ENCODE peak calls at places on chromosomes 1 and 21, in eight cellular contexts. Z is PC-3, J is neural progenitor cell, F is adrenal gland, T is uterus, I is lung, H is thoracic aorta, N is tibial nerve. S is an unnamed sample. For H3K27me3 and H3K4me1, the result is how much of the 10 kb centered on the place peaks cover.

GRCh38 chr1:43460988-43461693 is 7.4 kb upstream of the HYI start:
- DNase-seq in J (no peak), Z (no peak), H (no peak), N (no peak), T (no peak), F (no peak), I (no peak), S (no peak)

GRCh38 chr1:168665975-168666374 is 63.0 kb downstream of the DPT start:
- DNase-seq in I (no peak), F (no peak), J (no peak), N (no peak), T (no peak), H (no peak), Z (no peak), S (no peak)

GRCh38 chr1:26350343-26350700 is 3.6 kb downstream of the CRYBG2 start:
- DNase-seq in J (no peak), Z (no peak), N (no peak), I (no peak), H (no peak), F (no peak), T (no peak), S (no peak)

GRCh38 chr1:155079487-155080249 is 1.0 kb downstream of the EFNA3 start:
- DNase-seq in F (no peak), I (no peak), T (no peak), Z (no peak), J (peak), H (no peak), N (no peak), S (no peak)

GRCh38 chr1:20209471-20209870 is 23.2 kb upstream of the PLA2G2C start:
- DNase-seq in N (no peak), Z (no peak), H (no peak), F (no peak), T (no peak), J (no peak), I (no peak), S (no peak)

GRCh38 chr1:244461254-244462071 is at the start of gene CATSPERE:
- DNase-seq in F (peak), J (peak), I (peak), H (peak), T (peak), N (peak), Z (peak), S (peak)

GRCh38 chr1:47186267-47187185 is 3.3 kb downstream of the PDZK1IP1 start:
- DNase-seq in J (no peak), N (peak), T (no peak), Z (no peak), H (no peak), F (no peak), I (no peak), S (no peak)

GRCh38 chr1:207985996-207986395 is 75.1 kb upstream of the CD34 start:
- DNase-seq in J (no peak), F (no peak), Z (no peak), I (no peak), N (no peak), T (no peak), H (no peak), S (no peak)

GRCh38 chr1:78491311-78492071 is 717 bp downstream of the PTGFR start:
- DNase-seq in N (peak), Z (peak), I (no peak), H (no peak), F (peak), T (peak), J (peak), S (no peak)

GRCh38 chr1:73910466-73910865 is 287.5 kb downstream of the LRRIQ3 start:
- DNase-seq in T (no peak), J (no peak), F (no peak), H (no peak), N (no peak), I (no peak), Z (no peak), S (no peak)

GRCh38 chr1:97989094-97989680 is 68.4 kb upstream of the DPYD start:
- DNase-seq in F (no peak), Z (peak), T (no peak), N (no peak), J (no peak), H (no peak), I (no peak), S (no peak)

GRCh38 chr1:59007820-59008598 is 224.2 kb upstream of the JUN start:
- DNase-seq in I (no peak), F (no peak), J (no peak), H (no peak), Z (no peak), T (no peak), N (no peak), S (no peak)

GRCh38 chr1:73800376-73800775 is 397.6 kb downstream of the LRRIQ3 start:
- DNase-seq in J (no peak), N (no peak), I (no peak), T (no peak), F (no peak), Z (peak), H (no peak), S (no peak)

GRCh38 chr1:9717193-9718005 is 65.9 kb downstream of the PIK3CD start:
- DNase-seq in T (no peak), N (peak), H (no peak), F (peak), Z (no peak), J (no peak), I (peak), S (peak)

GRCh38 chr1:203152158-203153034 is 23.2 kb downstream of the MYBPH start:
- DNase-seq in I (no peak), J (peak), Z (peak), T (no peak), H (no peak), N (no peak), F (no peak), S (no peak)

GRCh38 chr1:199646761-199647160 is 380.7 kb upstream of the NR5A2 start:
- DNase-seq in N (no peak), T (no peak), F (no peak), J (no peak), Z (peak), I (no peak), H (no peak), S (no peak)

GRCh38 chr21:15275615-15276228 is 210.9 kb upstream of the NRIP1 start:
- DNase-seq in I (no peak), F (no peak), H (no peak), J (no peak), T (no peak), N (no peak), Z (peak), S (no peak)

GRCh38 chr1:78145105-78145580 is 99.4 kb downstream of the GIPC2 start:
- DNase-seq in Z (peak), F (peak), H (no peak), T (peak), N (peak), I (peak), J (peak), S (peak)

GRCh38 chr1:218380125-218380977 is 35.2 kb downstream of the TGFB2 start:
- DNase-seq in J (no peak), T (no peak), F (no peak), I (peak), H (no peak), Z (peak), N (no peak), S (peak)

DNA sequence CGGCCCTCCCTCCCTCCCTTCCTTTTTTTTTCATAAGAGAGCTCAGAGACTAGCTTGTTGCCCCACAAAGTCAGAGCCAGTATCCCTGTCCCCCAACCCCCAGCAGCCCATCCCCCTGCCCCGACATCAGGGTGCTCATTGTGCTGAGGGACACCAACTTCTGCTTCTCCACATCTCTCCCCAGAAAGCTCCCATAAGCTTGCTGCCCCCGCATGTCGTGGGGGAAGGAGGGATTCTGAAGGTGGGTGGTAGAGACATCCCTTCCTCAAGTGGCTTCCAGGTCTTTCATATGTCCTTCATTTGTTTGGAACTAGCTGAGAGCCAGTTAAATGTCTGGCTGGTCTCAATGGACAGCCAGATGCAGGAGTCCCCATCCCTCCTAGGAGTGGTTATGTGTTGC is 41.2 kb downstream of the RHBG start:
- DNase-seq in J (no peak), T (no peak), I (no peak), N (no peak), F (no peak), H (no peak), Z (no peak), S (no peak)
- H3K27me3 ChIP-seq in J (half or more), T (under half), I (under half), N (half or more), F (under half), H (under half), Z (under half), S (under half)

DNA sequence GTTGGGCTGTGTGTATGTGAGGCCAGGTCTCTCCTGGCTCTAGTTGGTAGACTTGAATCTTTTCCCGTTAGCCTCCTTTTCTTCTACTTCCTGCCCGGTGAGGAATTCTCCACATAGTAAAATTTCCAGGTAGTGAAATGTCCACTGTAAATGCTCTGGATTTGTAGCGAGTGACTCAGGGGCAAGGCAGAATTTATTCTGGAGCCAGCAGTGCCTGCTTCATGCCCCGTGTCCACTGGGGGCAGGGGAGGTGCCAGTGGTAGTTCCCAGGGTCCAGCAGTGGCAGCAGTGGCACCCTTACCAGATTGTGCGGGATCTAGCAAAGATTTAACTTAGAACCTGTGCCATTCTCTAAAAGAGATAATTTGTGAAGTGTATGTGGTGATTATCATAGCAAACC is 74.5 kb upstream of the USP24 start:
- DNase-seq in H (no peak), I (no peak), J (no peak), T (no peak), N (no peak), F (no peak), Z (peak), S (no peak)
- TF ChIP-seq CTCF in H (no peak), I (no peak), J (peak), T (no peak), N (no peak), F (no peak), Z (peak), S (no peak)

GRCh38 chr1:235077571-235078479 is 50.8 kb downstream of the TOMM20 start:
- DNase-seq in I (no peak), H (no peak), F (peak), J (no peak), T (no peak), Z (no peak), N (no peak), S (no peak)

GRCh38 chr1:235077163-235077540 is 51.5 kb downstream of the TOMM20 start:
- DNase-seq in N (no peak), J (no peak), Z (no peak), H (no peak), I (no peak), T (no peak), F (no peak), S (no peak)

GRCh38 chr1:235078480-235078803 is 50.2 kb downstream of the TOMM20 start:
- DNase-seq in T (no peak), H (no peak), I (no peak), Z (no peak), F (no peak), N (no peak), J (no peak), S (no peak)

GRCh38 chr1:235079443-235079967 is 49.1 kb downstream of the TOMM20 start:
- DNase-seq in N (no peak), H (no peak), T (no peak), F (peak), Z (peak), I (peak), J (no peak), S (peak)

DNA sequence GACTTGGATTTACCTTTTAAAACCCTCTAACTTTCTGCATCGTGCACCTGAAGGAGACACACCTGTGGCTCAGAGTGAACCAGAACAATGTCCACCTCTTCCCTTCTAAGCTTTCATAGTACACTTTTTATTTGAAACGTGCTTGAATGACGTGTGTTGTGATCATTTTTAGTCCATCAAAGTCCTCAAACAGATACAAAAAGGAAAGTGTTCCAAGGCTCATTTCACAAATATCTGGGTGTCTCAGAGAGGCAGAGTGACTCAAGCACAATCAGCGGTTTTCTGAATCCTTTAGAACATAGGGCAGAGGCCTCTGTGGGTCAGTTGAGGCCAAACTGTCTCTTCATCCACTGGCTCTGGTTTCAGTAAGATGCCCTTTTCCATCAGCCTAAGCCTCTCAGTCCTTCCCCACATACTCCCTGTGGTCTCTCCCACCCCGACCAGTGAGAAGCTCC is 49.7 kb downstream of the TOMM20 start:
- DNase-seq in T (no peak), I (no peak), Z (peak), J (no peak), H (no peak), N (no peak), F (no peak), S (no peak)
- H3K4me1 ChIP-seq in T (under half), I (under half), Z (half or more), J (under half), H (half or more), N (half or more), F (half or more), S (under half)

DNA sequence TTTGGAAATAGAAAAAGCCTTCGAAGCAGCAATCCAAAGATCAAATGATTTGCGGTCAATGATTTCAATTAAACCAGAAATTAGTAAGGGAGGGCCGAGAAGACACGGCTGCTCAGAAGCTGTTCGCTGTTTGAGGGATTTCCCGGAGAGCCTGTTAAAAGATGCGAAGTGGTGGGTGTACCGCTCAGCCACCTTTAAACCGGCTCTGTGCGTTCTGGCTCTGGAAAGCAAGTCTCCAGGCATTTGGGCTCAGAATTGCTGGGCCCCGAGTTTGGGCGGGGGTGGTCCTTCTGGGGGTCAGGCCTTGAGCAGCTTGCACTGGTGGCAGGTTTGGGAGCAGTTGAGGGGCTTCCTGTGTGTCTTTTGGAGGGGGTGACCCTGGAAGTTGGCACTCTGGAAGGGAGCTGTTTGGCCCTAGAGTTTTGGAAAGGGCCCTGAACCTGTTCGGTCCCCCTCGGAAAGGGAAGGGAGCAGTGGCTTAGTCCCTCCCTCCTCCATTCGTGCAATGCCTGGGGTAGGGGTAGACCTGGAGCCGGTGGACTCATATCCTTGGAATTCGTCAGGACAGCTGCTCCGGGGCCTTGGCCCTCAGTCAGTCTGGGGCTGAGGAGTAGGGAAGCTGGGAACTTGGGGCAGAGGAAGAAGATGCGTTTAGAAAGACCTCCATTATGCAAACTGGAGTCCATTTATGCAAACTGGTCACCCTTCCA is 3.2 kb downstream of the SIM2 start:
- DNase-seq in J (peak), N (no peak), Z (peak), H (no peak), F (no peak), I (no peak), T (no peak), S (no peak)
- H3K27me3 ChIP-seq in J (half or more), N (half or more), Z (under half), H (under half), F (half or more), I (under half), T (half or more), S (under half)

GRCh38 chr1:228265167-228265566 is 57.3 kb downstream of the OBSCN start:
- DNase-seq in T (no peak), F (no peak), Z (peak), J (no peak), H (no peak), N (no peak), I (no peak), S (no peak)
- TF ChIP-seq CTCF in T (peak), F (peak), Z (peak), J (peak), H (no peak), N (no peak), I (no peak), S (no peak)

GRCh38 chr1:1437033-1437903 is 1.8 kb downstream of the VWA1 start:
- DNase-seq in H (no peak), F (no peak), J (no peak), I (no peak), T (peak), Z (no peak), N (no peak), S (no peak)

GRCh38 chr1:1435094-1435903 is at the start of gene VWA1:
- DNase-seq in J (peak), I (peak), N (peak), T (peak), F (peak), Z (peak), H (no peak), S (peak)

GRCh38 chr1:1434812-1435093 is 737 bp upstream of the VWA1 start:
- DNase-seq in Z (no peak), F (no peak), N (no peak), T (no peak), J (no peak), H (no peak), I (no peak), S (no peak)

GRCh38 chr1:1436634-1437032 is 1.1 kb downstream of the VWA1 start:
- DNase-seq in T (no peak), F (no peak), H (no peak), J (no peak), N (no peak), I (no peak), Z (no peak), S (no peak)

DNA sequence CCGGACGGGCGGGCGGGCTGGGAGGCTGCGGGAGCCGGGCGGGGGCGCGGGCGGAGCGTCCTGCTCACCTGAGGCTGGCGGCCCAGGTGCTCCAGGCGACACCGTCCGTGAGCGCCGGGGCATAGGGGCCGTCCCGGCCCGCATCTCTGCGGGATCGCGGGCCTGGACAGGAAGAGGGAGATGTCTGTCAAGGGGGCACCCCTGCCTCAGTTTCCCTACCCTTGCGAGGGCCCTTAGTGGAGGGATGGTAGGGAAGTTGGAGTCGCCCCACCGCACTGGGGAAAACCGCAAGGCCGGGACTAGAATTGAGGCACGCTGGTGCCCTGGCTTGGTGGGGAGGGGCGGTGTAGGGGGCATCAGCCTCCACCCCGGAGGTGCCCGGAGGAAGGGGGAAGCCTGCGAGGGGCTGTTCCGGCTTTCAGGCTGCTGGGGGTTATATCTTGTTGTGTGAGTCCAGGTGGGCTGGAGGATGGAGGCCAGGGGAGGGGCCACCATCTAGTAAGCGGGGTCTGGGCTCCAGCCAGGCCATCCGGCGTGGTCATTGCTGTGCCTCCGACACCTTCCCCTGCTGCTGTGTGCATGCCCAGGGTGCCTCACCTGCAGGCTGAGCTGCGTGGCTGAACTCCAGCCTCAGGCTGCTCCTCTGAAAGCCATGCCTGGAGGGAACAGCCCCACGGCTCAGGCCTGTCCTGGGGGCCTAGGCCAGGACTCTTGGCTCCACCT is 582 bp downstream of the VWA1 start:
- DNase-seq in F (no peak), T (peak), H (no peak), Z (no peak), J (no peak), I (no peak), N (no peak), S (no peak)
- H3K4me1 ChIP-seq in F (under half), T (under half), H (under half), Z (under half), J (under half), I (under half), N (half or more), S (under half)